ENCODE peak calls at places on chromosomes 13 and 19, in four cellular contexts. W is PC-3, E is GM23338, O is HCT116. Y is an unnamed sample. For H3K4me1, the result is how much of the 10 kb centered on the place peaks cover.

GRCh38 chr19:12946092-12946845 is 607 bp downstream of the RAD23A start:
- DNase-seq in W (peak), E (peak), O (peak), Y (peak)

GRCh38 chr19:38152461-38153379 is 71.3 kb downstream of the DPF1 start:
- DNase-seq in W (peak), E (no peak), O (no peak), Y (no peak)

GRCh38 chr19:57171551-57172081 is 4.3 kb upstream of the DUXA start:
- DNase-seq in W (peak), E (peak), O (no peak), Y (peak)

GRCh38 chr13:41411536-41411935 is 45.8 kb upstream of the RGCC start:
- DNase-seq in W (peak), E (peak), O (peak), Y (peak)

GRCh38 chr19:18401580-18402112 is 4.2 kb upstream of the LRRC25 start:
- DNase-seq in W (peak), E (peak), O (no peak), Y (peak)

GRCh38 chr19:36771275-36772231 is 1.1 kb downstream of the ZNF850 start:
- DNase-seq in W (peak), E (peak), O (no peak), Y (peak)

GRCh38 chr19:7975037-7975436 is 30.4 kb downstream of the ELAVL1 start:
- DNase-seq in W (no peak), E (no peak), O (no peak), Y (no peak)

GRCh38 chr19:53813996-53814395 is 10.1 kb downstream of the NLRP12 start:
- DNase-seq in W (peak), E (no peak), O (no peak), Y (no peak)

GRCh38 chr13:91740811-91741210 is 342.4 kb downstream of the GPC5 start:
- DNase-seq in W (no peak), E (no peak), O (no peak), Y (no peak)

GRCh38 chr19:7507884-7508283 is 8.0 kb upstream of the ZNF358 start:
- DNase-seq in W (peak), E (peak), O (peak), Y (peak)

GRCh38 chr13:20303636-20304035 is 71.5 kb upstream of the GJB6 start:
- DNase-seq in W (peak), E (no peak), O (no peak), Y (no peak)

GRCh38 chr13:71798723-71799122 is 68.3 kb downstream of the DACH1 start:
- DNase-seq in W (no peak), E (no peak), O (no peak), Y (no peak)

GRCh38 chr19:42433503-42434260 is 6.5 kb upstream of the LIPE start:
- DNase-seq in W (peak), E (peak), O (no peak), Y (peak)

GRCh38 chr19:29880498-29881081 is 61.4 kb upstream of the URI1 start:
- DNase-seq in W (no peak), E (no peak), O (no peak), Y (no peak)

GRCh38 chr19:2659856-2660432 is 42.5 kb downstream of the GNG7 start:
- DNase-seq in W (no peak), E (no peak), O (no peak), Y (no peak)

GRCh38 chr19:14433454-14434156 is 499 bp downstream of the PKN1 start:
- DNase-seq in W (peak), E (peak), O (no peak), Y (peak)
- H3K4me2 ChIP-seq in W (peak), E (peak), O (peak), Y (peak)

DNA sequence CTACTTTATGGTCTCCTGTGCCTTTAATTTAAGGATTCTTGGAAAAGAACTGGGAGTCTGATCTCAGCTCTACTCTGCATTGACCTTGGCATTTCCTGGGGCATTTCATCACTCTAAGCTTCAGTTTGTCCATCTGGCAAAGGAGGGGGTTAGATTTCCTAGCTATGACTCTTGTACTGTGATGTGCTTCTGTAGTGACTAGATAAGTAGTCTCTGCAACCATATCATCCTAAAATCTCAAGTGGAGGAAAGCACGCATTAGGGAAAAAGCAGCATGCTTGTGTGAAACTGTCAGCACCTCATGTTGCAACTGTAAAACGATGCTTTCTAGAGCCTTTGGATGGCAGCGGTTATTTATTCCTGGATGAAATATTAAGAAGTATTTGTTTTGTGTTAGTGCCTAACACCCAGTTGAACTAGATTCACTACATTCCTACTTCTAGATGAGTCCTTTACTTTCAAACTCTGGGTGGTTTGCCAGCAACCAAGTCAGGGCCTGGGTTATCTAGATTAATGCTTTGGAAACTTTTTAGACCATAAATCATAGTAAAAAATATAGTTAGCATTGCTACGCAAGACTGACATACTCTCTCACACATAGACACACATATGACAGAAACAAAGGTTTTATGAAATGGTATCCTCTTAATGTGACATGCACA is 6.8 kb downstream of the WDFY2 start:
- DNase-seq in W (peak), E (peak), O (no peak), Y (peak)
- H3K4me1 ChIP-seq in W (under half), E (half or more), O (under half), Y (under half)

GRCh38 chr13:104256701-104257100 is 1190.5 kb upstream of the SLC10A2 start:
- DNase-seq in W (no peak), E (no peak), O (no peak), Y (no peak)

DNA sequence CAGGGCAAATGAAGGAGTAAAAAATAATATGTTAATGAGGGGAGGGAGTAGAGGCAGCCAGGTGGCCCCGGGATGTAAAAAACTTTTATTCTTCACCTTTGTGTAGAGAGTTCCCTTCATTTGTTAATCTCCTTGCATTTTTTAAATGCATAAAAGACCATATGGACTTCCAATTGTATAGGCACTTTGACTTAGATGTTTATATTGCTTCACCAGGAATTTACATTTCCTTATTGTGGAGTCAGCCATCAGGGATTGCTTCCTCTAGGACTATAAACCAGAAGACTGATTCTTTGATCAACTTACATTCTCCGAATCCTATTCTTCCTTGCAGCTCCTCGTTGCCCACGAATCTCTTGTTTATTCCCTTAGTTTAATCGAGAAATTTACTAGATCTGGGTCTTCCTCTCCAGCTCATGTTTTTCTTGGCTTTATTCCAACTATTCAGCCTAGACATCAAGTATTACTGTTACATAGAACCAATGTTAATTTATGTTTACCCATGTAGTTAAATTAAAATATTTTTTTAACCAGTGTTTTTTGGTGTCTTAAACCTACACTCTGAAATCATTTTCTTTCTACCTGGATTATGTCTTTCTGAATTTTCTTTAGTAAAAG is 1187.0 kb upstream of the SLC10A2 start:
- DNase-seq in W (no peak), E (peak), O (no peak), Y (no peak)
- TF ChIP-seq EZH2phosphoT487 in W (no peak), E (no peak), O (no peak), Y (no peak)

DNA sequence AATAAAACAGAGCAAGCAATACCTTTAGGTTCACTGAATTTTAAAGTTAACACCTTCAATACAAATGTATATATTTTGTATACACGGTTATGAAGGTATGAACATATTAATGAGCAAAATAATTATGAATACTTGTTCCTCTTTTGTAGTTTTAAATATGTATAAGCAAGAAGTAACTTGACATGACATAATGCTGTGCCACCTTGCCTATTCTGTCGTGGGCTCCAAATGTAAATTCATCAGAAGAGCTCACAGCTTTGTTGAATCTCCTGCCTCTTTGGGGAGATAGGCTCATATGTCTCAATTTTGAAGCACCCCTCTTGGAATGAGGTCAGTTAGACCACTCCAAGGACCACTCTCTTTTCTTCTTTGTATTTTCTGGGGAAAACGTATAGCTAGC is 59.3 kb downstream of the LRCH1 start:
- DNase-seq in W (no peak), E (no peak), O (no peak), Y (no peak)
- H3K4me2 ChIP-seq in W (no peak), E (no peak), O (no peak), Y (no peak)

GRCh38 chr19:15282311-15282705 is 50.0 kb downstream of the BRD4 start:
- DNase-seq in W (no peak), E (no peak), O (no peak), Y (no peak)
- H3K4me1 ChIP-seq in W (under half), E (half or more), O (under half), Y (half or more)